ENCODE peak calls at places on chromosomes 2 and 18, in five cellular contexts. R is ecto neural progenitor cell, C is NCI-H1105, N is Right ventricle myocardium superior, L is NCI-H460. G is an unnamed sample.

GRCh38 chr2:108315408-108316193 is 26.9 kb downstream of the SULT1C2 start:
- DNase-seq in N (no peak), L (no peak), R (no peak), C (no peak), G (peak)

GRCh38 chr2:40540026-40540425 is 88.1 kb upstream of the SLC8A1 start:
- DNase-seq in L (no peak), R (no peak), N (no peak), C (no peak), G (no peak)

GRCh38 chr2:50769416-50769815 is 262.5 kb downstream of the NRXN1 start:
- DNase-seq in L (no peak), C (peak), N (no peak), R (no peak), G (no peak)

GRCh38 chr18:12879840-12880531 is 4.1 kb downstream of the PTPN2 start:
- DNase-seq in R (no peak), C (no peak), L (no peak), N (no peak), G (no peak)

GRCh38 chr2:128538401-128538800 is 219.7 kb upstream of the HS6ST1 start:
- DNase-seq in R (no peak), C (no peak), L (no peak), N (no peak), G (no peak)

GRCh38 chr2:45168731-45169338 is 159.6 kb upstream of the SIX2 start:
- DNase-seq in C (no peak), L (no peak), N (no peak), R (peak), G (peak)

GRCh38 chr2:15730545-15731212 is 139.0 kb downstream of the DDX1 start:
- DNase-seq in R (no peak), C (peak), N (peak), L (peak), G (peak)

GRCh38 chr2:174568425-174568824 is 29.2 kb downstream of the WIPF1 start:
- DNase-seq in C (no peak), N (no peak), L (no peak), R (no peak), G (no peak)

GRCh38 chr2:232117413-232117812 is 155.9 kb downstream of the DIS3L2 start:
- DNase-seq in N (no peak), L (no peak), R (no peak), C (no peak), G (no peak)

GRCh38 chr2:238157506-238158017 is 1.2 kb upstream of the ERFE start:
- DNase-seq in C (no peak), N (peak), L (no peak), R (no peak), G (no peak)

GRCh38 chr2:215756351-215756731 is 257.0 kb downstream of the MREG start:
- DNase-seq in R (no peak), L (no peak), C (no peak), N (no peak), G (no peak)

GRCh38 chr2:36337354-36337753 is 18.2 kb upstream of the CRIM1 start:
- DNase-seq in C (no peak), R (no peak), N (no peak), L (no peak), G (no peak)

GRCh38 chr2:20496477-20496876 is 49.6 kb downstream of the RHOB start:
- DNase-seq in N (no peak), C (no peak), R (no peak), L (no peak), G (no peak)

GRCh38 chr18:43625582-43625981 is 348.3 kb upstream of the SYT4 start:
- DNase-seq in C (no peak), N (no peak), L (no peak), R (no peak), G (no peak)

GRCh38 chr2:155980941-155981561 is 351.5 kb downstream of the NR4A2 start:
- DNase-seq in C (no peak), N (no peak), R (no peak), L (no peak), G (no peak)

GRCh38 chr2:9108210-9108967 is 98.2 kb upstream of the ASAP2 start:
- DNase-seq in L (no peak), N (no peak), R (no peak), C (no peak), G (no peak)

GRCh38 chr2:80242355-80242910 is 62.1 kb downstream of the LRRTM1 start:
- DNase-seq in N (peak), C (no peak), R (no peak), L (no peak), G (no peak)

GRCh38 chr2:171550613-171551012 is 28.3 kb downstream of the CYBRD1 start:
- DNase-seq in L (no peak), C (no peak), R (no peak), N (no peak), G (no peak)

GRCh38 chr2:110104025-110104771 is 11.4 kb downstream of the MALL start:
- DNase-seq in N (no peak), R (no peak), L (no peak), C (peak), G (peak)

GRCh38 chr2:12619975-12620374 is 96.8 kb upstream of the TRIB2 start:
- DNase-seq in N (peak), R (no peak), C (no peak), L (no peak), G (peak)

GRCh38 chr2:20143263-20143662 is 81.7 kb downstream of the SDC1 start:
- DNase-seq in R (no peak), L (no peak), N (no peak), C (no peak), G (no peak)

GRCh38 chr2:182047544-182047943 is 61.9 kb downstream of the PPP1R1C start:
- DNase-seq in R (no peak), N (no peak), L (no peak), C (peak), G (no peak)

GRCh38 chr18:49944681-49945080 is 131.3 kb upstream of the ACAA2 start:
- DNase-seq in C (no peak), L (no peak), R (no peak), N (no peak), G (no peak)

GRCh38 chr2:159549234-159549633 is 67.1 kb downstream of the BAZ2B start:
- DNase-seq in C (no peak), R (no peak), L (no peak), N (no peak), G (no peak)

GRCh38 chr2:240505946-240506345 is 51.8 kb downstream of the ANKMY1 start:
- DNase-seq in C (no peak), R (no peak), L (no peak), N (no peak), G (no peak)

GRCh38 chr2:226387499-226387942 is 412.1 kb downstream of the IRS1 start:
- DNase-seq in L (no peak), N (no peak), R (no peak), C (no peak), G (no peak)

GRCh38 chr2:43898958-43899346 is 60.2 kb downstream of the ABCG8 start:
- DNase-seq in L (no peak), R (no peak), N (no peak), C (no peak), G (no peak)

GRCh38 chr2:152549428-152549827 is 167.8 kb downstream of the PRPF40A start:
- DNase-seq in L (no peak), C (no peak), R (no peak), N (no peak), G (no peak)

GRCh38 chr2:240141736-240142135 is 1.3 kb upstream of the OTOS start:
- DNase-seq in R (no peak), C (no peak), L (no peak), N (peak), G (no peak)

GRCh38 chr18:50722311-50722710 is 97.5 kb downstream of the MRO start:
- DNase-seq in C (no peak), N (no peak), R (no peak), L (no peak), G (no peak)

GRCh38 chr18:706438-706837 is 6.0 kb downstream of the ENOSF1 start:
- DNase-seq in N (no peak), R (no peak), L (no peak), C (no peak), G (no peak)

GRCh38 chr2:134202361-134202760 is 51.5 kb upstream of the MGAT5 start:
- DNase-seq in R (no peak), N (no peak), C (no peak), L (no peak), G (no peak)

GRCh38 chr2:40371525-40372277 is 80.2 kb downstream of the SLC8A1 start:
- DNase-seq in N (peak), L (no peak), C (no peak), R (peak), G (no peak)

GRCh38 chr2:11473604-11474440 is 7.9 kb upstream of the E2F6 start:
- DNase-seq in N (no peak), L (no peak), C (no peak), R (peak), G (no peak)

GRCh38 chr2:24153478-24153877 is 21.4 kb upstream of the FAM228A start:
- DNase-seq in C (no peak), N (no peak), R (no peak), L (no peak), G (no peak)

GRCh38 chr2:178477443-178478099 is 829 bp downstream of the FKBP7 start:
- DNase-seq in C (no peak), N (no peak), R (no peak), L (no peak), G (no peak)

GRCh38 chr2:238066218-238066617 is 5.4 kb downstream of the SCLY start:
- DNase-seq in R (no peak), C (no peak), L (no peak), N (no peak), G (no peak)

GRCh38 chr18:37637451-37637850 is 71.9 kb upstream of the CELF4 start:
- DNase-seq in C (no peak), N (no peak), R (no peak), L (no peak), G (no peak)